ENCODE peak calls at places on chromosomes 7 and 10, in nine cellular contexts. Z is fibroblast of mammary gland, I is Calu3, P is cardiac muscle cell, A is HCT116, H is mesothelial cell of epicardium, O is heart right ventricle, C is psoas muscle, X is OCI-LY7. G is an unnamed sample.

GRCh38 chr10:70360215-70360614 is 22.2 kb downstream of the LRRC20 start:
- DNase-seq in X (no peak), P (no peak), I (no peak), A (no peak), C (no peak), Z (no peak), H (no peak), O (no peak), G (no peak)

GRCh38 chr7:33155811-33156210 is 26.4 kb downstream of the BBS9 start:
- DNase-seq in P (no peak), I (no peak), C (no peak), H (no peak), Z (peak; percentile 75), X (no peak), O (no peak), A (no peak), G (peak; percentile 59)

GRCh38 chr10:94524146-94524545 is 21.4 kb upstream of the HELLS start:
- DNase-seq in H (no peak), A (no peak), C (no peak), I (no peak), Z (peak; percentile 63), P (peak; percentile 70), X (no peak), O (no peak), G (peak; percentile 77)

GRCh38 chr10:21069278-21069677 is 172.2 kb upstream of the NEBL start:
- DNase-seq in P (no peak), H (no peak), O (no peak), X (no peak), I (no peak), Z (no peak), C (no peak), A (no peak), G (no peak)

GRCh38 chr10:20157314-20157713 is 341.1 kb downstream of the PLXDC2 start:
- DNase-seq in Z (no peak), X (no peak), O (no peak), I (no peak), H (no peak), A (no peak), C (no peak), P (peak; percentile 25), G (no peak)

GRCh38 chr7:30225863-30226361 is 58.5 kb upstream of the ZNRF2 start:
- DNase-seq in C (peak; percentile 87), P (peak; percentile 82), H (no peak), A (peak; percentile 31), Z (peak; percentile 22), X (peak; percentile 67), O (peak; percentile 43), I (peak; percentile 82), G (peak; percentile 40)

GRCh38 chr7:73432676-73433075 is 902 bp upstream of the FZD9 start:
- DNase-seq in O (no peak), I (no peak), P (no peak), X (no peak), A (no peak), C (no peak), Z (no peak), H (no peak), G (no peak)

GRCh38 chr10:113643183-113643582 is 20.7 kb downstream of the NRAP start:
- DNase-seq in P (no peak), A (no peak), H (no peak), C (no peak), X (no peak), Z (no peak), O (no peak), I (no peak), G (no peak)

GRCh38 chr7:22866965-22867364 is 44.3 kb upstream of the TOMM7 start:
- DNase-seq in X (no peak), Z (peak; percentile 85), P (peak; percentile 78), C (no peak), A (no peak), I (no peak), O (no peak), H (no peak), G (peak; percentile 95)

GRCh38 chr7:120944826-120945562 is 5.6 kb upstream of the ING3 start:
- DNase-seq in Z (no peak), O (no peak), C (no peak), I (no peak), A (no peak), P (no peak), X (no peak), H (no peak), G (no peak)

GRCh38 chr7:1343551-1343950 is 110.9 kb downstream of the UNCX start:
- DNase-seq in H (no peak), I (no peak), X (no peak), O (no peak), Z (no peak), A (no peak), C (peak; percentile 23), P (no peak), G (no peak)

GRCh38 chr7:50562126-50562525 is 3.1 kb downstream of the DDC start:
- DNase-seq in H (no peak), I (no peak), O (no peak), A (no peak), P (no peak), C (no peak), Z (no peak), X (no peak), G (no peak)

GRCh38 chr7:17560966-17561365 is 262.5 kb downstream of the AHR start:
- DNase-seq in A (no peak), X (no peak), H (no peak), P (no peak), C (no peak), Z (no peak), O (no peak), I (no peak), G (no peak)

GRCh38 chr10:114406455-114406854 is 2.2 kb upstream of the AFAP1L2 start:
- DNase-seq in H (no peak), A (no peak), I (no peak), P (no peak), O (no peak), C (no peak), X (no peak), Z (no peak), G (no peak)

GRCh38 chr7:140262242-140262903 is 85.6 kb upstream of the KDM7A start:
- DNase-seq in C (no peak), O (no peak), P (no peak), H (no peak), X (no peak), Z (no peak), I (no peak), A (no peak), G (no peak)
- TF ChIP-seq CTCF in C (no peak), O (no peak), P (no peak), H (no peak), X (no peak), Z (no peak), I (no peak), A (no peak), G (no peak)

GRCh38 chr10:12255048-12255447 is 59.1 kb downstream of the CDC123 start:
- DNase-seq in I (no peak), X (no peak), A (no peak), H (no peak), C (no peak), Z (no peak), O (no peak), P (no peak), G (no peak)

GRCh38 chr10:12250181-12250580 is 54.2 kb downstream of the CDC123 start:
- DNase-seq in Z (no peak), C (no peak), I (no peak), X (no peak), O (no peak), A (no peak), P (no peak), H (no peak), G (no peak)

GRCh38 chr10:12251581-12251980 is 55.6 kb downstream of the CDC123 start:
- DNase-seq in O (no peak), X (no peak), Z (no peak), H (no peak), A (no peak), C (no peak), P (no peak), I (no peak), G (no peak)

DNA sequence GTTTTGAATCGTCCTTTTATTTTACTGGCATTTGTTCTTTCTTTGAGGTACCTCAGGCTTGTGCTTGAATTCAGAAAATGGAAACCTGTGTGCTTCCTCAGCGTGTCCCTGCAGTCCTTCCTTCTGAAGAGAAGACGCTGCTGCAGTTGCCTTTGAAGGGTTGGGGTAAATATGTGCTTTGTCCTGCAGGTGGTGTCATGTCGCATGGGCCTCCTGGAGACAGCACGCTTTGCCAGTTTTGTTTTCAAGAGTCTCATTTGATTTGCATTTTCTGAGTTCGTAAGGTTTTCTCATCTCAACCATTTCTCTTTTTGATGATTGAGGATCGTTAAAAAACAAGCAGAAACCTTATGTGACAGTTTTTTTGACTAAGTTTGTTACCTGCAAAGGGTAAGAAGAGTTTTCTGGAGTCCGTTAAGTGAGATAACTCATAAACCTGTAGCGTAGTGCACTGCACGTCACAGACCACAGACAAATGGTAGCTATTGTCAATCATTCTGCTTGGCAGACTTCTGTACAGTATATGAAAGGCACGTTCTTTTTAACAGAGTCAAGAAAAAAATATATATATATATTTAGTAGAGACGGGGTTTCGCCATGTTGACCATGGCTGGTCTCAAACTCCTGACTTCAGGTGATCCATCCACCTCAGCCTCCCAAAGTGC is 57.0 kb downstream of the CDC123 start:
- DNase-seq in C (no peak), A (no peak), O (no peak), H (no peak), X (peak; percentile 50), P (no peak), Z (peak; percentile 16), I (peak; percentile 34), G (peak; percentile 6)
- TF ChIP-seq CTCF in C (no peak), A (peak; percentile 34), O (no peak), H (peak; percentile 35), X (peak; percentile 72), P (peak; percentile 14), Z (peak; percentile 27), I (peak; percentile 35), G (peak; percentile 32)

GRCh38 chr10:44713307-44713706 is 197.8 kb upstream of the TMEM72 start:
- DNase-seq in Z (no peak), H (no peak), A (no peak), X (no peak), O (no peak), C (no peak), I (no peak), P (no peak), G (no peak)
- TF ChIP-seq CTCF in Z (no peak), H (no peak), A (no peak), X (no peak), O (no peak), C (no peak), I (no peak), P (no peak), G (no peak)

GRCh38 chr7:149766215-149766614 is 7.2 kb downstream of the ZNF467 start:
- DNase-seq in A (no peak), H (no peak), P (no peak), Z (no peak), X (no peak), C (no peak), O (no peak), I (no peak), G (no peak)

GRCh38 chr7:149763563-149764240 is 9.7 kb downstream of the ZNF467 start:
- DNase-seq in A (no peak), Z (no peak), I (no peak), H (no peak), P (no peak), O (no peak), X (no peak), C (no peak), G (no peak)

GRCh38 chr7:149762610-149763009 is 10.8 kb downstream of the ZNF467 start:
- DNase-seq in H (no peak), X (no peak), Z (no peak), O (no peak), C (no peak), A (no peak), P (no peak), I (no peak), G (no peak)

GRCh38 chr7:149765399-149766121 is 7.8 kb downstream of the ZNF467 start:
- DNase-seq in H (no peak), O (no peak), P (no peak), C (no peak), I (no peak), A (no peak), X (no peak), Z (no peak), G (no peak)

GRCh38 chr7:149764481-149765398 is 8.6 kb downstream of the ZNF467 start:
- DNase-seq in O (no peak), A (no peak), C (peak; percentile 68), I (no peak), P (no peak), X (no peak), Z (no peak), H (peak; percentile 67), G (no peak)
- TF ChIP-seq CTCF in O (peak; percentile 14), A (no peak), C (peak; percentile 40), I (no peak), P (no peak), X (no peak), Z (no peak), H (peak; percentile 19), G (no peak)

G was measured in AG10803.